ENCODE peak calls at places on chromosome 11, in seven cellular contexts. C is effector CD4-positive, alpha-beta T cell; X is endothelial cell; B is T-helper 9 cell; K is activated gamma-delta T cell treated with Interleukin-2 at 50 U/mL for 16 hours; L is activated CD4-positive, alpha-beta T cell treated with anti-CD3 and anti-CD28 coated beads for 36 hours; O is brain microvascular endothelial cell. D is an unnamed sample.

GRCh38 chr11:130786586-130786985 is 129.7 kb downstream of the SNX19 start:
- DNase-seq in C (no peak), X (no peak), B (no peak), K (no peak), L (no peak), O (no peak), D (no peak)

GRCh38 chr11:70210516-70210915 is 7.4 kb downstream of the FADD start:
- DNase-seq in C (no peak), X (no peak), B (no peak), K (no peak), L (peak), O (peak), D (no peak)

GRCh38 chr11:74085542-74085892 is 76.6 kb upstream of the UCP3 start:
- DNase-seq in C (no peak), X (no peak), B (no peak), K (no peak), L (no peak), O (no peak), D (no peak)

GRCh38 chr11:17763244-17763643 is 28.7 kb downstream of the KCNC1 start:
- DNase-seq in C (no peak), X (no peak), B (no peak), K (no peak), L (no peak), O (no peak), D (no peak)

GRCh38 chr11:123300874-123301695 is 106.0 kb upstream of the CLMP start:
- DNase-seq in C (no peak), X (no peak), B (no peak), K (no peak), L (no peak), O (no peak), D (no peak)

GRCh38 chr11:75497788-75498404 is 27.8 kb downstream of the GDPD5 start:
- DNase-seq in C (no peak), X (no peak), B (no peak), K (no peak), L (peak), O (no peak), D (no peak)

GRCh38 chr11:117851091-117851490 is 25.4 kb downstream of the FXYD6 start:
- DNase-seq in C (no peak), X (no peak), B (no peak), K (no peak), L (no peak), O (peak), D (no peak)

GRCh38 chr11:37973926-37974325 is 1375.9 kb upstream of the RAG2 start:
- DNase-seq in C (no peak), X (no peak), B (no peak), K (no peak), L (no peak), O (peak), D (no peak)

GRCh38 chr11:77441409-77441808 is 32.5 kb downstream of the PAK1 start:
- DNase-seq in C (no peak), X (no peak), B (no peak), K (no peak), L (no peak), O (no peak), D (no peak)

GRCh38 chr11:123839131-123839530 is 33.0 kb upstream of the OR6M1 start:
- DNase-seq in C (no peak), X (no peak), B (no peak), K (no peak), L (no peak), O (no peak), D (no peak)

GRCh38 chr11:61814958-61815789 is 1.6 kb downstream of the FADS1 start:
- DNase-seq in C (peak), X (peak), B (peak), K (no peak), L (peak), O (peak), D (no peak)

GRCh38 chr11:4926607-4927006 is 2.5 kb upstream of the OR51G1 start:
- DNase-seq in C (no peak), X (no peak), B (no peak), K (no peak), L (no peak), O (peak), D (no peak)

GRCh38 chr11:14443642-14444041 is 56.0 kb downstream of the COPB1 start:
- DNase-seq in C (no peak), X (no peak), B (no peak), K (no peak), L (no peak), O (peak), D (no peak)

GRCh38 chr11:65553301-65554001 is 4.7 kb downstream of the LTBP3 start:
- DNase-seq in C (peak), X (no peak), B (peak), K (peak), L (peak), O (no peak), D (peak)

GRCh38 chr11:74311352-74311926 is at the start of gene P4HA3:
- DNase-seq in C (peak), X (peak), B (peak), K (peak), L (peak), O (peak), D (peak)

GRCh38 chr11:31509017-31509411 is 408 bp downstream of the IMMP1L start:
- DNase-seq in C (no peak), X (peak), B (no peak), K (no peak), L (peak), O (no peak), D (no peak)

GRCh38 chr11:111081021-111081511 is 164.5 kb upstream of the POU2AF2 start:
- DNase-seq in C (no peak), X (no peak), B (no peak), K (no peak), L (no peak), O (no peak), D (no peak)

GRCh38 chr11:106969660-106970059 is 48.6 kb downstream of the GUCY1A2 start:
- DNase-seq in C (no peak), X (no peak), B (no peak), K (no peak), L (no peak), O (no peak), D (no peak)

GRCh38 chr11:128848815-128849455 is 18.2 kb downstream of the KCNJ1 start:
- DNase-seq in C (peak), X (peak), B (peak), K (peak), L (peak), O (peak), D (peak)

GRCh38 chr11:67264886-67265632 is 1.2 kb upstream of the GRK2 start:
- DNase-seq in C (no peak), X (no peak), B (no peak), K (no peak), L (peak), O (no peak), D (no peak)

GRCh38 chr11:129785383-129786111 is 30.1 kb upstream of the TMEM45B start:
- DNase-seq in C (no peak), X (no peak), B (no peak), K (no peak), L (no peak), O (no peak), D (no peak)

GRCh38 chr11:78354741-78355705 is 62.6 kb downstream of the GAB2 start:
- DNase-seq in C (no peak), X (no peak), B (no peak), K (no peak), L (no peak), O (no peak), D (no peak)

GRCh38 chr11:119078675-119079420 is 5.8 kb upstream of the HMBS start:
- DNase-seq in C (no peak), X (no peak), B (no peak), K (no peak), L (no peak), O (no peak), D (no peak)

GRCh38 chr11:128783513-128783912 is 83.6 kb downstream of the KCNJ1 start:
- DNase-seq in C (no peak), X (no peak), B (no peak), K (no peak), L (peak), O (no peak), D (no peak)

GRCh38 chr11:15967166-15967565 is 389.2 kb downstream of the SOX6 start:
- DNase-seq in C (no peak), X (no peak), B (no peak), K (no peak), L (no peak), O (no peak), D (no peak)

GRCh38 chr11:3623126-3623525 is 18.7 kb downstream of the ART5 start:
- DNase-seq in C (no peak), X (no peak), B (no peak), K (no peak), L (no peak), O (no peak), D (no peak)

GRCh38 chr11:102882389-102883024 is 7.7 kb upstream of the MMP12 start:
- DNase-seq in C (no peak), X (no peak), B (no peak), K (no peak), L (no peak), O (peak), D (no peak)

GRCh38 chr11:69599502-69599901 is 41.5 kb upstream of the CCND1 start:
- DNase-seq in C (no peak), X (no peak), B (no peak), K (no peak), L (no peak), O (no peak), D (no peak)

GRCh38 chr11:120630100-120630499 is 118.6 kb downstream of the GRIK4 start:
- DNase-seq in C (no peak), X (no peak), B (no peak), K (no peak), L (no peak), O (no peak), D (no peak)

GRCh38 chr11:65777241-65777640 is 3.5 kb downstream of the AP5B1 start:
- DNase-seq in C (no peak), X (no peak), B (no peak), K (no peak), L (no peak), O (no peak), D (no peak)

GRCh38 chr11:73200256-73200655 is 17.8 kb upstream of the P2RY2 start:
- DNase-seq in C (no peak), X (no peak), B (no peak), K (no peak), L (no peak), O (no peak), D (no peak)

GRCh38 chr11:46342237-46342636 is 5.0 kb upstream of the DGKZ start:
- DNase-seq in C (no peak), X (peak), B (no peak), K (no peak), L (peak), O (no peak), D (no peak)

GRCh38 chr11:117421471-117421870 is 93.8 kb downstream of the CEP164 start:
- DNase-seq in C (no peak), X (no peak), B (no peak), K (no peak), L (no peak), O (no peak), D (no peak)

GRCh38 chr11:109000531-109000930 is 335.7 kb downstream of the DDX10 start:
- DNase-seq in C (no peak), X (no peak), B (no peak), K (no peak), L (no peak), O (no peak), D (no peak)

GRCh38 chr11:55554169-55554568 is at the start of gene OR4C15:
- DNase-seq in C (no peak), X (no peak), B (no peak), K (no peak), L (no peak), O (no peak), D (no peak)

GRCh38 chr11:78336877-78337553 is 80.6 kb downstream of the GAB2 start:
- DNase-seq in C (no peak), X (no peak), B (no peak), K (no peak), L (no peak), O (no peak), D (no peak)

GRCh38 chr11:9462172-9462799 is 1.5 kb downstream of the ZNF143 start:
- DNase-seq in C (no peak), X (no peak), B (no peak), K (no peak), L (no peak), O (no peak), D (no peak)

GRCh38 chr11:58928082-58928574 is 11.2 kb upstream of the GLYATL1 start:
- DNase-seq in C (no peak), X (no peak), B (no peak), K (no peak), L (no peak), O (no peak), D (no peak)